ENCODE peak calls at places on chromosomes 2 and 18, in four cellular contexts. K is cardiac muscle cell, M is PC-3, V is cardiac fibroblast. D is an unnamed sample.

GRCh38 chr2:61017003-61017555 is 441 bp upstream of the PEX13 start:
- DNase-seq in V (peak), K (peak), M (peak), D (peak)

GRCh38 chr2:205731521-205731965 is 49.2 kb downstream of the NRP2 start:
- DNase-seq in K (peak), V (peak), M (no peak), D (peak)

GRCh38 chr18:57004366-57005121 is 142.3 kb upstream of the BOD1L2 start:
- DNase-seq in V (peak), M (peak), K (peak), D (peak)

GRCh38 chr2:46813680-46814079 is 101.9 kb downstream of the MCFD2 start:
- DNase-seq in M (no peak), K (no peak), V (no peak), D (no peak)

GRCh38 chr18:36583155-36583745 is 245.6 kb downstream of the TPGS2 start:
- DNase-seq in K (peak), M (no peak), V (no peak), D (no peak)

GRCh38 chr2:209946539-209946938 is 55.9 kb upstream of the RPE start:
- DNase-seq in V (no peak), K (no peak), M (peak), D (peak)

GRCh38 chr2:26035110-26035728 is 1.3 kb downstream of the RAB10 start:
- DNase-seq in K (no peak), V (no peak), M (peak), D (no peak)

GRCh38 chr2:172516299-172516698 is 39.6 kb upstream of the PDK1 start:
- DNase-seq in M (peak), K (peak), V (peak), D (peak)

GRCh38 chr2:189633392-189633811 is 27.9 kb upstream of the ASNSD1 start:
- DNase-seq in K (peak), M (peak), V (peak), D (peak)

GRCh38 chr2:49265471-49265870 is 111.2 kb upstream of the FSHR start:
- DNase-seq in V (no peak), K (peak), M (no peak), D (no peak)

GRCh38 chr2:36549063-36549662 is 48.8 kb downstream of the FEZ2 start:
- DNase-seq in K (peak), V (peak), M (peak), D (peak)

GRCh38 chr2:127176371-127177311 is 43.5 kb downstream of the CYP27C1 start:
- DNase-seq in M (no peak), V (peak), K (peak), D (peak)

GRCh38 chr2:10085852-10086148 is 5.6 kb upstream of the CYS1 start:
- DNase-seq in M (no peak), K (no peak), V (no peak), D (no peak)

GRCh38 chr2:193584522-193584938 is 1389.8 kb upstream of the TMEFF2 start:
- DNase-seq in K (peak), M (peak), V (peak), D (peak)

GRCh38 chr2:104574367-104574766 is 279.5 kb upstream of the POU3F3 start:
- DNase-seq in M (no peak), V (no peak), K (no peak), D (no peak)

GRCh38 chr2:53768233-53768542 is 584 bp downstream of the CHAC2 start:
- DNase-seq in V (peak), K (peak), M (peak), D (peak)

GRCh38 chr2:17719562-17720371 is 33.8 kb downstream of the SMC6 start:
- DNase-seq in M (peak), K (peak), V (peak), D (peak)

GRCh38 chr2:42567806-42568429 is 514 bp upstream of the MTA3 start:
- DNase-seq in V (peak), M (no peak), K (peak), D (no peak)

GRCh38 chr2:54942373-54942772 is 107.9 kb downstream of the RTN4 start:
- DNase-seq in M (no peak), K (no peak), V (no peak), D (no peak)

GRCh38 chr2:186740266-186740665 is 46.4 kb downstream of the FAM171B start:
- DNase-seq in V (no peak), K (no peak), M (no peak), D (no peak)

GRCh38 chr2:215367647-215368492 is 56.0 kb downstream of the ATIC start:
- DNase-seq in K (peak), M (no peak), V (peak), D (peak)

GRCh38 chr2:51710222-51710621 is 678.3 kb upstream of the NRXN1 start:
- DNase-seq in M (no peak), V (no peak), K (no peak), D (no peak)

GRCh38 chr2:206832886-206833285 is 67.5 kb downstream of the FASTKD2 start:
- DNase-seq in K (peak), V (peak), M (no peak), D (peak)

GRCh38 chr2:98917031-98917459 is 19.0 kb downstream of the CRACDL start:
- DNase-seq in M (peak), V (peak), K (peak), D (peak)

GRCh38 chr2:32947076-32947483 is 327 bp downstream of the LTBP1 start:
- DNase-seq in V (no peak), M (no peak), K (no peak), D (no peak)

GRCh38 chr2:152189622-152190495 is 14.3 kb upstream of the STAM2 start:
- DNase-seq in K (peak), M (peak), V (peak), D (peak)

GRCh38 chr2:145752091-145752806 is 1232.3 kb upstream of the ZEB2 start:
- DNase-seq in M (peak), K (peak), V (peak), D (peak)

GRCh38 chr18:32276896-32277295 is 87.1 kb downstream of the MEP1B start:
- DNase-seq in V (no peak), M (no peak), K (no peak), D (no peak)

GRCh38 chr2:59932341-59932740 is 621.1 kb downstream of the BCL11A start:
- DNase-seq in V (no peak), K (no peak), M (peak), D (no peak)
- TF ChIP-seq CTCF in V (no peak), K (no peak), M (no peak), D (no peak)

DNA sequence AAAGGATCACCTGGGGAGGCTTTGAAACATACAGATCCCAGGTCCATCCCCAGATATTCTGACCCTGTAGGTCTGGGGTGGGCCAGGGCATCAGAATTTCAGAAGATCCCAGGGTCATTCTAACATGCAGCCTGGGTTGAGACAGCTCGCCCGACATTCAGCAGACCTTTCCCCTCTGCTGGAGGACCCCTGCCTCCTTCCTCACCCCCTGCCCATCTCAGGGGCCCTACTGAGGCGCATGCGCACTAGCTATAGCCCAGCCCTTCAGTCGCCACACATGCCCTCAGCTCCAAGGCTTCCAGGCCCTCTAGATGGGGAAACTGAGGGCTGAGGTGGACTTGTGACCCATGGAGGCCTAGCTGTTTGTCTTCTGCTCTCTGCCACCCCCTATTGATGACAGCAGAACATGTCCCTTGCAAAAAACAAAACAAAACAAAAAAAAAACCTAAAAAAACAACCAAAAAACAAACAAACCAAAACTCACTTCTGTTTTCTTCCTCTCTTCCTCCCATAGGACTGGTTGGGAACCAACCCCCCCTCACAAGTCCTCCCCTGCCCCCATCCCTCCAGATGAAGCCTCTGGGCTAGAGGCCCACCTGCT is 91.3 kb downstream of the ZBTB7C start:
- DNase-seq in K (no peak), M (no peak), V (no peak), D (no peak)
- TF ChIP-seq CTCF in K (no peak), M (no peak), V (peak), D (peak)

DNA sequence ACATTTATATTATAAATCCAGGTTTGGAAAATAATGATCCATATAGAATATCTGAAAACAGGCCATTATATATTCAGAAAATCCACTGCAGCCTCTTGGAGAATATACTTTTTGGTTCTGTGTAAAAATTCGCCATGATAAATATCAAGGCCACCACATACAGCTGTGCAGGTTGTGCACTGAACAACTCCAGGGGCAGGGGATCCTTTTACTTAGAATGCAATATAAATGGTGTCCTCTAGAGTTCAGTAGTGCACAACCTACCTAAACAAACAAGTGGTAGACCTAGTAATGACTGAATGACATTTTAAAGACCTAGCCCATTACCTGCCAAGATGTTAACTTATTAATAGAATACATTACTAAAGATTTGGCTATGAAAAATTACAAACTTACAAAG is 22.4 kb downstream of the MOGAT1 start:
- DNase-seq in V (peak), M (peak), K (peak), D (peak)
- TF ChIP-seq CTCF in V (peak), M (peak), K (peak), D (peak)

GRCh38 chr2:144254342-144255235 is 265.3 kb downstream of the ZEB2 start:
- DNase-seq in V (no peak), K (no peak), M (no peak), D (no peak)
- TF ChIP-seq CTCF in V (no peak), K (no peak), M (no peak), D (no peak)

DNA sequence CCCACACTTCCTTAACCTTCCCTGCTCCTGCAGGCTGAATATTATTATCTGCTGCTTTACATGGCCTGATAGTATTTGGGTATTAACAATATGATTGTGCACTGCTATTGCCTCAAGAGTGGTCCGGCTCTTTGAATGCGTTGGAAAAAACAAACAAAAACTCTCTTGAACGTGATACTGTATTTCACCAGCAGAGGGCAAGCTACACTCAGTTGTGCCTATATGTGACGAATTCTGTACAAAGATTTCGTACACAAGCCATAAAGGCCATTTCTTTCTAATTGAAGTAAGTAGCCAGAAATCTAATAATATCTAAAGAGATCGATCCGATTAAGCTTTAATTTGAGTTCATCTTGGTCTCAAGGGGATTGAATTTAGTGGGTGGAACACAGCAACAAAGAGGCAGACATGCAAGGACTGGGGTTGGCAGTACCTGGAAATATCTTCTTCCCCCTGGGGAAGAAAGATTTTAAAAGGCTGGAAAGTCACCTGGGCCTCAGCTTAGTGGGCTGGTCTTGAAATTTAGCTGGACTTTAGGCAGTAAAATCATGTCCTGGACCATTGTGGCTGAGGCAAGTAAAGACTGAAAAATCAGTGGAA is 49.3 kb upstream of the RAB6D start:
- DNase-seq in V (peak), M (peak), K (peak), D (peak)
- TF ChIP-seq CTCF in V (peak), M (peak), K (peak), D (peak)

GRCh38 chr2:116510117-116510671 is 1304.3 kb upstream of the DDX18 start:
- DNase-seq in K (peak), V (peak), M (peak), D (no peak)
- TF ChIP-seq CTCF in K (peak), V (peak), M (peak), D (no peak)